ENCODE peak calls at places on chromosomes 7 and 10, in four cellular contexts. V is GM20000, E is fibroblast of lung, W is GM13977. I is an unnamed sample.
A peak's percentile ranks its signal among the peaks of the same experiment; 100 is the strongest.

GRCh38 chr7:26198133-26198780 is 2.3 kb downstream of the HNRNPA2B1 start:
- DNase-seq in V (no peak), E (peak; percentile 55), W (no peak), I (peak; percentile 56)

GRCh38 chr7:80279760-80280159 is 145.1 kb downstream of the GNAI1 start:
- DNase-seq in V (no peak), E (peak; percentile 15), W (no peak), I (no peak)

GRCh38 chr7:2652736-2653060 is 20.9 kb downstream of the TTYH3 start:
- DNase-seq in E (no peak), W (no peak), V (no peak), I (no peak)

GRCh38 chr10:96043157-96043894 is at the start of gene CCNJ:
- DNase-seq in E (peak; percentile 89), V (peak; percentile 99), W (peak; percentile 98), I (peak; percentile 77)

GRCh38 chr7:83469076-83469475 is 179.9 kb downstream of the SEMA3E start:
- DNase-seq in W (no peak), V (no peak), E (peak; percentile 79), I (no peak)

GRCh38 chr10:131825150-131825907 is 75.5 kb upstream of the PPP2R2D start:
- DNase-seq in W (no peak), V (no peak), E (no peak), I (no peak)

GRCh38 chr7:824106-824505 is 8.2 kb upstream of the SUN1 start:
- DNase-seq in E (no peak), W (no peak), V (no peak), I (no peak)

GRCh38 chr7:1700086-1700485 is 30.0 kb downstream of the ELFN1 start:
- DNase-seq in W (no peak), E (no peak), V (no peak), I (peak; percentile 4)

GRCh38 chr7:100693312-100694195 is 496 bp downstream of the GIGYF1 start:
- DNase-seq in V (peak; percentile 30), E (no peak), W (peak; percentile 34), I (no peak)

GRCh38 chr7:19969859-19970493 is 196.6 kb upstream of the TMEM196 start:
- DNase-seq in E (no peak), W (no peak), V (no peak), I (no peak)

GRCh38 chr10:63083904-63084689 is 49.0 kb upstream of the NRBF2 start:
- DNase-seq in W (peak; percentile 57), E (peak; percentile 92), V (peak; percentile 55), I (peak; percentile 47)

GRCh38 chr10:47112612-47113011 is 187.4 kb upstream of the GDF10 start:
- DNase-seq in V (no peak), E (no peak), W (no peak), I (no peak)

GRCh38 chr7:149580328-149580727 is 82.7 kb upstream of the ZNF746 start:
- DNase-seq in V (no peak), W (no peak), E (no peak), I (no peak)

GRCh38 chr10:114172776-114173555 is 1.0 kb downstream of the CCDC186 start:
- DNase-seq in V (no peak), W (no peak), E (peak; percentile 4), I (peak; percentile 8)

GRCh38 chr10:12391191-12391590 is 41.8 kb downstream of the CAMK1D start:
- DNase-seq in W (no peak), V (no peak), E (no peak), I (no peak)

GRCh38 chr10:17785276-17785935 is 23.7 kb upstream of the MRC1 start:
- DNase-seq in E (no peak), W (no peak), V (no peak), I (no peak)